ENCODE peak calls at places on chromosomes 7 and 10, in seven cellular contexts. J is colonic mucosa, T is upper lobe of right lung, W is kidney, O is left lung, Y is stomach, Q is cardiac muscle cell. L is an unnamed sample. For H3K36me3, the result is how much of the 10 kb centered on the place peaks cover.

GRCh38 chr10:110487411-110488123 is 10.1 kb upstream of the DUSP5 start:
- DNase-seq in O (no peak), Q (no peak), T (no peak), W (no peak), Y (no peak), J (no peak), L (no peak)

GRCh38 chr10:33776419-33776818 is 442.0 kb upstream of the NRP1 start:
- DNase-seq in Q (no peak), O (no peak), W (no peak), J (no peak), Y (no peak), T (no peak), L (no peak)

GRCh38 chr10:88042162-88043100 is 179.0 kb downstream of the PTEN start:
- DNase-seq in Y (peak), J (no peak), Q (peak), T (no peak), W (no peak), O (no peak), L (no peak)

GRCh38 chr10:10798021-10798420 is 219.7 kb upstream of the CELF2 start:
- DNase-seq in T (no peak), J (no peak), O (no peak), Y (no peak), Q (peak), W (no peak), L (peak)

GRCh38 chr10:26725837-26726727 is 28.6 kb downstream of the PDSS1 start:
- DNase-seq in W (peak), J (no peak), Y (peak), O (no peak), T (peak), Q (peak), L (peak)

GRCh38 chr7:101739757-101740398 is 77.5 kb upstream of the CUX1 start:
- DNase-seq in Q (no peak), O (no peak), W (no peak), J (peak), Y (no peak), T (no peak), L (no peak)

GRCh38 chr10:92690211-92691041 is 671 bp downstream of the HHEX start:
- DNase-seq in J (peak), Q (peak), T (peak), Y (peak), W (peak), O (peak), L (no peak)

GRCh38 chr10:65133652-65134051 is 1612.5 kb downstream of the REEP3 start:
- DNase-seq in T (no peak), W (no peak), J (no peak), O (no peak), Y (no peak), Q (no peak), L (no peak)

GRCh38 chr10:77801474-77802238 is 124.9 kb downstream of the DLG5 start:
- DNase-seq in O (no peak), W (no peak), J (no peak), T (no peak), Y (no peak), Q (peak), L (no peak)

GRCh38 chr10:101063162-101063525 is 1.4 kb downstream of the KAZALD1 start:
- DNase-seq in J (no peak), Y (no peak), T (no peak), O (no peak), W (no peak), Q (no peak), L (no peak)

GRCh38 chr10:43134126-43134905 is 3.9 kb upstream of the CSGALNACT2 start:
- DNase-seq in Q (no peak), O (no peak), J (no peak), T (no peak), Y (no peak), W (no peak), L (no peak)

GRCh38 chr7:142412551-142413193 is 154.8 kb upstream of the PRSS58 start:
- DNase-seq in Y (no peak), O (no peak), W (no peak), Q (peak), J (peak), T (no peak), L (no peak)

GRCh38 chr7:141158562-141158961 is 84.7 kb downstream of the TMEM178B start:
- DNase-seq in W (peak), T (no peak), J (no peak), Y (no peak), Q (peak), O (no peak), L (no peak)

GRCh38 chr7:73779517-73779916 is 9.4 kb upstream of the CLDN3 start:
- DNase-seq in Q (peak), J (no peak), T (no peak), W (no peak), Y (no peak), O (no peak), L (no peak)

GRCh38 chr7:159108491-159108890 is 36.2 kb downstream of the VIPR2 start:
- DNase-seq in J (no peak), O (peak), Q (no peak), T (peak), W (no peak), Y (no peak), L (peak)

GRCh38 chr7:27933691-27934565 is 194.0 kb downstream of the TAX1BP1 start:
- DNase-seq in Y (no peak), W (no peak), T (no peak), Q (peak), J (no peak), O (no peak), L (no peak)

GRCh38 chr7:101681170-101682007 is 52.3 kb upstream of the MYL10 start:
- DNase-seq in Q (peak), J (no peak), Y (peak), T (no peak), W (peak), O (no peak), L (no peak)

GRCh38 chr10:34954142-34954541 is 136.0 kb downstream of the CUL2 start:
- DNase-seq in T (peak), O (peak), Q (no peak), J (peak), W (peak), Y (peak), L (no peak)

DNA sequence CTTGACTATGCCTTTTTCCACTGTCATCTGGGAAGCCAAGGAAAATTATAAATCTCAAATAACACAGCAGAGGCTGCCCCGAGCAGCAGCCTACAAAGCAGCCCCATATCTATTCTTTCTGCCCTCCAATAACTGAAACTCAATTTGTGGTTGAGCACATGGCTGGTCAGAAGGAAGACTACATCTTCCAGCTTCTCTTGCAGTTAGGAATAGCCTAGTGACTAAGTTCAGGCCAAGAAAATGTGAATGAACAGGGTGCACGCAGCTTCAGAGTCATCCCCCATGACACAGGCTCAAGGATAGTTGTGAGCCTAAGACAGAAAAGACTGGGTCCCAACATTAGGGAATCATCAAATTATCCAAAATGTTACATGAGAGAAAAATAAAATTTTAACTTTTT is 42.3 kb downstream of the CHCHD3 start:
- DNase-seq in J (no peak), Y (no peak), Q (no peak), W (no peak), T (no peak), O (no peak), L (no peak)
- H3K36me3 ChIP-seq in J (under half), Y (under half), Q (under half), W (under half), T (under half), O (under half), L (under half)

DNA sequence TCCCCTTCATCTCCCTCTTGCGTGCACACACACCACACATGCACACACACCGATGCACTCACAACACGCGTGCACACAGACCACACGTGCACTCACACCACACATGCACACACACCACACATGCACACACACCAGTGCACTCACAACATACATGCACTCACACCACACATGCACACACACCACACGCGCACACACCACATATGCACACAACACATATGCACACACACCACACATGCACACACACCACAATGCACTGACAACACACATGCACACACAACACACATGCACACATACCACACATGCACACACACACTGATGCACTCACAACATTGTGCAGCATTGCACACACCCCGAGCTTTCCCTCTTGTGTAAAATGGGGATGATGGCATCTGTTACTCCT is 68.1 kb downstream of the TRRAP start:
- DNase-seq in Q (no peak), O (no peak), Y (no peak), T (no peak), J (no peak), W (no peak), L (no peak)
- H3K36me3 ChIP-seq in Q (half or more), O (under half), Y (half or more), T (half or more), J (under half), W (half or more), L (under half)

GRCh38 chr10:12027539-12027938 is 15.1 kb downstream of the UPF2 start:
- DNase-seq in J (no peak), Y (no peak), T (no peak), Q (no peak), O (no peak), W (no peak), L (no peak)

DNA sequence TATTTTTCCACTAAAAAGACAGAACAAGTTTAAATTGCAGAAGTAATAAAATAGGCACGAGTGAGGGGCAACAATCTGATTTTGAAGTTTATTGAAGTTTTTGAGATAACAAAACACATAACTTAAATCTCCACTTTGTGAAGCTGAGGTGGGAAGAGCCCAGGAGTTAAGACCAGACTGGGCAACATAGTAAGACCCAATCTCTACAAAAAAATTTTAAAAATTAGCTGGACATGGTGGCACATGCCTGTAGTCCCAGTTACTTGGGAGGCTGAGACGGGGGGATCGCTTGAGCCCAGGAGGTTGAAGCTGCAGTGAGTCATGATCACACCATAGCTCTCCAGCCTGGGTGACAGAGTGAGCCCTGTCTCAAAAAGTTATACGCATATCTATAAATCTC is 11.2 kb downstream of the UPF2 start:
- DNase-seq in T (no peak), J (no peak), Y (no peak), O (no peak), Q (no peak), W (no peak), L (no peak)
- H3K36me3 ChIP-seq in T (half or more), J (under half), Y (half or more), O (under half), Q (under half), W (under half), L (under half)

GRCh38 chr10:67936416-67936815 is 52.0 kb downstream of the SIRT1 start:
- DNase-seq in Q (peak), J (no peak), W (no peak), Y (no peak), O (no peak), T (no peak), L (no peak)
- H3K36me3 ChIP-seq in Q (under half), J (under half), W (under half), Y (half or more), O (under half), T (half or more), L (under half)

DNA sequence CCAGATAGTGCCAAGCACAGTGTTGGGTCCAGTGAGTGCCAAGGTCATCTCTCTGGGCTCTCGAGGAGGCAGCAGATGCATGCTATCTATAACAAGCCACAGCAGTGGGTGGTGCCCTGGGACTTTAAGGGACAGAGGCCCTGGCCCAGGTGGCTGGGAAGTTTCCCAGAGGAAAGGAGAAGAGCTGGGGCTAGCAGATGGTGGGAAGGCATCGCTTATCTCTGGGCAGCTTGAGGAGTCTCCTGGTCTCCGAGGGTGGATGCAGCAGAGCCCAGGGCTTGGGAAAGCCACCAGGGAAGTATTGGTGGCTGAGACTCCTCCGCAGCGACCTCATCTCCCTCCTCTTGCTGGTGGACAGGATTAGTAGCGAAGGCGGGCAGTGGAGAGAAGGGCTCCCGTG is 63.4 kb upstream of the LRRC4 start:
- DNase-seq in Q (no peak), O (no peak), T (no peak), Y (no peak), W (no peak), J (no peak), L (no peak)
- H3K36me3 ChIP-seq in Q (under half), O (under half), T (under half), Y (half or more), W (under half), J (under half), L (under half)

GRCh38 chr7:100100420-100101015 is 679 bp downstream of the MCM7 start:
- DNase-seq in O (peak), W (peak), Y (peak), T (peak), J (peak), Q (peak), L (peak)
- H3K36me3 ChIP-seq in O (under half), W (under half), Y (half or more), T (half or more), J (under half), Q (under half), L (under half)

DNA sequence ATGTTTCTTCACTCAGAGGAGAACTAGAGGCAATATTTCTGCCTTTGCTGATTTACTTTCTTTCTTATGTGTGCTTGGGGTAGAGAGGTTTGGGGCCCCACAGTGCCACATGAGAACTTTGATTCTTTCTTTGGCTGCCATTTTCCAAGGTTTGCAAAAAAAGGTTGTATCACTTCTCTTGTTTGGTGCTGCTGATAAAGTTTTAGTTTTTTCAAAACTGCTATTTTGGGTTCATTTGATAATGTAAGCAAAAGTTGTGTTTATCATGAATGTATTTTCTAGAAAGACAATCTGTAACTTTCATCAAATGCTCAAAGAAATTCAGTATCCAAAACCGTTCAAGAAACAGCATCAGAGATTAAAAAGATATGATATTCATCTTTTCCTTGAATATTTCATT is 30.6 kb upstream of the PARP12 start:
- DNase-seq in O (no peak), Y (no peak), Q (no peak), W (no peak), J (no peak), T (no peak), L (no peak)
- H3K36me3 ChIP-seq in O (under half), Y (half or more), Q (half or more), W (under half), J (under half), T (half or more), L (under half)

GRCh38 chr10:1094112-1095057 is 38.2 kb downstream of the WDR37 start:
- DNase-seq in Q (no peak), W (no peak), T (no peak), Y (no peak), O (no peak), J (no peak), L (no peak)

GRCh38 chr10:1095498-1095897 is 39.3 kb downstream of the WDR37 start:
- DNase-seq in W (no peak), Q (no peak), Y (no peak), O (no peak), J (no peak), T (no peak), L (no peak)

GRCh38 chr10:1097436-1097835 is 41.3 kb downstream of the WDR37 start:
- DNase-seq in Y (no peak), O (peak), Q (no peak), W (no peak), J (no peak), T (no peak), L (no peak)

GRCh38 chr10:1093696-1094095 is 37.5 kb downstream of the WDR37 start:
- DNase-seq in W (no peak), T (no peak), Y (no peak), J (no peak), Q (no peak), O (no peak), L (no peak)

DNA sequence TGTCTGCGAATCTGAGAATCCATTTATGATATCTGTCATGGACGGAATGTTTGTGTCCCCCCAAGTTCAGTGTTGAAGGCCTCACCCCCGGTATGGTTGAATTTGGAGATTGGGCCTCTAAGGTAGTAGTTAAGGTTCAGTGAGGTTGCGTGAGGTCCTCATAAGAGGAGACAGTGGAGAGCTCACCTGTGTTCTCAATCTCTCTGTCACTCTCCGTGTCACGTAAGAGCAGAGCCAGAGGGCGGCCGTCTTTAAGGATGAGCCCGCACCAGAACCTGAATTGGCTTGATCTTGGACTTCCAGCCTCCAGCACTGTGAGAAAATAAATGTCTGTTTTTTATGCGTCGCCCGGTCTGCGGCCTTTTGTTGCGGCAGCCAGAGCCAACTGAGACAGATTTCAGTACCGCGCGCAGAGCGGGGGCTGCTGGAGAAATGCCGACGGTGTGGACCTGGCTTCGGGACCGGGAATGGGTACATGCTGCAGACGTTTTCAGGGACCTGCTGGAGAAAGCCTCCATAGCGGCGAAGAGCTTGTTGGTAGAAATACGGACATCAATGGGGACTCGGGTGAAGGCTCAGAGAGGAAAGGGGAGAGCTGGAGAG is 40.2 kb downstream of the WDR37 start:
- DNase-seq in T (no peak), W (no peak), O (peak), Y (no peak), Q (no peak), J (no peak), L (no peak)
- H3K36me3 ChIP-seq in T (half or more), W (under half), O (under half), Y (half or more), Q (under half), J (under half), L (under half)

L was measured in ovary.